ENCODE peak calls at places on chromosomes 16 and 17, in ten cellular contexts. One of them, this sample, is unnamed.

GRCh38 chr16:87806608-87807546 is 41.1 kb upstream of the KLHDC4 start:
- DNase-seq in H9: peak; percentile 49
- DNase-seq in naive thymus-derived CD4-positive, alpha-beta T cell: peak; percentile 64
- DNase-seq in right atrium auricular region: peak; percentile 76
- DNase-seq in ovary: peak; percentile 45
- DNase-seq in prostate gland: peak; percentile 24
- DNase-seq in HCT116: peak; percentile 77
- DNase-seq in IMR-90: peak; percentile 92
- DNase-seq in CD8-positive, alpha-beta memory T cell: no peak
- DNase-seq in mucosa of descending colon: peak; percentile 70
- DNase-seq in this sample: peak; percentile 76

GRCh38 chr17:13222931-13223330 is 205.1 kb upstream of the ELAC2 start:
- DNase-seq in naive thymus-derived CD4-positive, alpha-beta T cell: no peak
- DNase-seq in prostate gland: no peak
- DNase-seq in H9: no peak
- DNase-seq in right atrium auricular region: no peak
- DNase-seq in ovary: no peak
- DNase-seq in HCT116: no peak
- DNase-seq in mucosa of descending colon: no peak
- DNase-seq in CD8-positive, alpha-beta memory T cell: no peak
- DNase-seq in IMR-90: no peak
- DNase-seq in this sample: no peak

GRCh38 chr16:87464691-87465300 is 28.0 kb downstream of the ZCCHC14 start:
- DNase-seq in mucosa of descending colon: peak; percentile 51
- DNase-seq in H9: no peak
- DNase-seq in ovary: peak; percentile 74
- DNase-seq in prostate gland: no peak
- DNase-seq in naive thymus-derived CD4-positive, alpha-beta T cell: no peak
- DNase-seq in IMR-90: peak; percentile 96
- DNase-seq in right atrium auricular region: peak; percentile 95
- DNase-seq in CD8-positive, alpha-beta memory T cell: no peak
- DNase-seq in HCT116: no peak
- DNase-seq in this sample: peak; percentile 67

GRCh38 chr16:31485571-31485970 is 2.6 kb downstream of the SLC5A2 start:
- DNase-seq in naive thymus-derived CD4-positive, alpha-beta T cell: no peak
- DNase-seq in IMR-90: no peak
- DNase-seq in mucosa of descending colon: no peak
- DNase-seq in prostate gland: no peak
- DNase-seq in CD8-positive, alpha-beta memory T cell: no peak
- DNase-seq in H9: no peak
- DNase-seq in ovary: peak; percentile 34
- DNase-seq in HCT116: no peak
- DNase-seq in right atrium auricular region: no peak
- DNase-seq in this sample: no peak

GRCh38 chr17:42340691-42341127 is 47.5 kb downstream of the STAT3 start:
- DNase-seq in HCT116: no peak
- DNase-seq in H9: no peak
- DNase-seq in CD8-positive, alpha-beta memory T cell: no peak
- DNase-seq in right atrium auricular region: no peak
- DNase-seq in naive thymus-derived CD4-positive, alpha-beta T cell: no peak
- DNase-seq in mucosa of descending colon: no peak
- DNase-seq in ovary: no peak
- DNase-seq in IMR-90: no peak
- DNase-seq in prostate gland: no peak
- DNase-seq in this sample: no peak

GRCh38 chr17:19021622-19022083 is 17.1 kb upstream of the FAM83G start:
- DNase-seq in naive thymus-derived CD4-positive, alpha-beta T cell: peak; percentile 36
- DNase-seq in mucosa of descending colon: peak; percentile 54
- DNase-seq in prostate gland: no peak
- DNase-seq in H9: peak; percentile 74
- DNase-seq in ovary: no peak
- DNase-seq in HCT116: no peak
- DNase-seq in right atrium auricular region: no peak
- DNase-seq in CD8-positive, alpha-beta memory T cell: peak; percentile 14
- DNase-seq in IMR-90: no peak
- DNase-seq in this sample: no peak

GRCh38 chr16:49491736-49492089 is 118.1 kb downstream of the C16orf78 start:
- DNase-seq in mucosa of descending colon: peak; percentile 30
- DNase-seq in ovary: peak; percentile 57
- DNase-seq in naive thymus-derived CD4-positive, alpha-beta T cell: no peak
- DNase-seq in CD8-positive, alpha-beta memory T cell: no peak
- DNase-seq in HCT116: peak; percentile 15
- DNase-seq in IMR-90: no peak
- DNase-seq in prostate gland: peak; percentile 59
- DNase-seq in H9: peak; percentile 91
- DNase-seq in right atrium auricular region: no peak
- DNase-seq in this sample: no peak

GRCh38 chr17:6086603-6087400 is 16.6 kb downstream of the WSCD1 start:
- DNase-seq in HCT116: no peak
- DNase-seq in IMR-90: no peak
- DNase-seq in mucosa of descending colon: no peak
- DNase-seq in ovary: no peak
- DNase-seq in naive thymus-derived CD4-positive, alpha-beta T cell: no peak
- DNase-seq in right atrium auricular region: no peak
- DNase-seq in prostate gland: no peak
- DNase-seq in CD8-positive, alpha-beta memory T cell: no peak
- DNase-seq in H9: no peak
- DNase-seq in this sample: no peak

GRCh38 chr17:77349976-77350830 is 209.4 kb downstream of the SEC14L1 start:
- DNase-seq in mucosa of descending colon: no peak
- DNase-seq in IMR-90: peak; percentile 86
- DNase-seq in naive thymus-derived CD4-positive, alpha-beta T cell: no peak
- DNase-seq in prostate gland: no peak
- DNase-seq in right atrium auricular region: peak; percentile 50
- DNase-seq in CD8-positive, alpha-beta memory T cell: no peak
- DNase-seq in HCT116: no peak
- DNase-seq in H9: no peak
- DNase-seq in ovary: no peak
- DNase-seq in this sample: peak; percentile 7

GRCh38 chr17:8867361-8867981 is at the start of gene PIK3R6:
- DNase-seq in IMR-90: no peak
- DNase-seq in mucosa of descending colon: no peak
- DNase-seq in right atrium auricular region: no peak
- DNase-seq in ovary: no peak
- DNase-seq in CD8-positive, alpha-beta memory T cell: no peak
- DNase-seq in naive thymus-derived CD4-positive, alpha-beta T cell: peak; percentile 16
- DNase-seq in HCT116: no peak
- DNase-seq in H9: peak; percentile 21
- DNase-seq in prostate gland: no peak
- DNase-seq in this sample: peak; percentile 47

GRCh38 chr17:8868529-8868951 is 1.1 kb upstream of the PIK3R6 start:
- DNase-seq in CD8-positive, alpha-beta memory T cell: no peak
- DNase-seq in prostate gland: no peak
- DNase-seq in ovary: no peak
- DNase-seq in HCT116: no peak
- DNase-seq in mucosa of descending colon: no peak
- DNase-seq in IMR-90: no peak
- DNase-seq in naive thymus-derived CD4-positive, alpha-beta T cell: no peak
- DNase-seq in right atrium auricular region: no peak
- DNase-seq in H9: no peak
- DNase-seq in this sample: no peak

GRCh38 chr17:8869416-8869815 is 1.9 kb upstream of the PIK3R6 start:
- DNase-seq in naive thymus-derived CD4-positive, alpha-beta T cell: no peak
- DNase-seq in H9: peak; percentile 15
- DNase-seq in prostate gland: no peak
- DNase-seq in right atrium auricular region: no peak
- DNase-seq in IMR-90: no peak
- DNase-seq in CD8-positive, alpha-beta memory T cell: no peak
- DNase-seq in mucosa of descending colon: no peak
- DNase-seq in ovary: no peak
- DNase-seq in HCT116: no peak
- DNase-seq in this sample: peak; percentile 40

GRCh38 chr17:8865811-8866210 is 1.7 kb downstream of the PIK3R6 start:
- DNase-seq in CD8-positive, alpha-beta memory T cell: no peak
- DNase-seq in H9: no peak
- DNase-seq in HCT116: no peak
- DNase-seq in IMR-90: no peak
- DNase-seq in ovary: no peak
- DNase-seq in mucosa of descending colon: no peak
- DNase-seq in prostate gland: no peak
- DNase-seq in right atrium auricular region: no peak
- DNase-seq in naive thymus-derived CD4-positive, alpha-beta T cell: no peak
- DNase-seq in this sample: no peak

GRCh38 chr17:8868092-8868491 is 618 bp upstream of the PIK3R6 start:
- DNase-seq in HCT116: no peak
- DNase-seq in ovary: no peak
- DNase-seq in naive thymus-derived CD4-positive, alpha-beta T cell: no peak
- DNase-seq in right atrium auricular region: no peak
- DNase-seq in IMR-90: no peak
- DNase-seq in mucosa of descending colon: no peak
- DNase-seq in prostate gland: no peak
- DNase-seq in CD8-positive, alpha-beta memory T cell: no peak
- DNase-seq in H9: no peak
- DNase-seq in this sample: no peak
- H3K4me1 ChIP-seq in HCT116: no peaks in the 10 kb centered on the region
- H3K4me1 ChIP-seq in ovary: no peaks in the 10 kb centered on the region
- H3K4me1 ChIP-seq in naive thymus-derived CD4-positive, alpha-beta T cell: peaks cover 16% of the 10 kb centered on the region
- H3K4me1 ChIP-seq in right atrium auricular region: no peaks in the 10 kb centered on the region
- H3K4me1 ChIP-seq in IMR-90: no peaks in the 10 kb centered on the region
- H3K4me1 ChIP-seq in mucosa of descending colon: no peaks in the 10 kb centered on the region
- H3K4me1 ChIP-seq in prostate gland: no peaks in the 10 kb centered on the region
- H3K4me1 ChIP-seq in CD8-positive, alpha-beta memory T cell: peaks cover 21% of the 10 kb centered on the region
- H3K4me1 ChIP-seq in H9: no peaks in the 10 kb centered on the region
- H3K4me1 ChIP-seq in this sample: no peaks in the 10 kb centered on the region

GRCh38 chr17:82278308-82278707 is 4.8 kb upstream of the CSNK1D start:
- DNase-seq in CD8-positive, alpha-beta memory T cell: no peak
- DNase-seq in IMR-90: no peak
- DNase-seq in right atrium auricular region: no peak
- DNase-seq in naive thymus-derived CD4-positive, alpha-beta T cell: no peak
- DNase-seq in prostate gland: no peak
- DNase-seq in mucosa of descending colon: no peak
- DNase-seq in ovary: no peak
- DNase-seq in HCT116: no peak
- DNase-seq in H9: no peak
- DNase-seq in this sample: no peak
- H3K4me1 ChIP-seq in CD8-positive, alpha-beta memory T cell: peaks cover 24% of the 10 kb centered on the region
- H3K4me1 ChIP-seq in IMR-90: peaks cover 21% of the 10 kb centered on the region
- H3K4me1 ChIP-seq in right atrium auricular region: no peaks in the 10 kb centered on the region
- H3K4me1 ChIP-seq in naive thymus-derived CD4-positive, alpha-beta T cell: peaks cover 6% of the 10 kb centered on the region
- H3K4me1 ChIP-seq in prostate gland: peaks cover 8% of the 10 kb centered on the region
- H3K4me1 ChIP-seq in mucosa of descending colon: peaks cover 20% of the 10 kb centered on the region
- H3K4me1 ChIP-seq in ovary: no peaks in the 10 kb centered on the region
- H3K4me1 ChIP-seq in HCT116: peaks cover 31% of the 10 kb centered on the region
- H3K4me1 ChIP-seq in H9: peaks cover 3% of the 10 kb centered on the region
- H3K4me1 ChIP-seq in this sample: no peaks in the 10 kb centered on the region

GRCh38 chr17:1724869-1725641 is 551 bp downstream of the WDR81 start:
- DNase-seq in ovary: no peak
- DNase-seq in right atrium auricular region: no peak
- DNase-seq in IMR-90: no peak
- DNase-seq in mucosa of descending colon: no peak
- DNase-seq in CD8-positive, alpha-beta memory T cell: no peak
- DNase-seq in naive thymus-derived CD4-positive, alpha-beta T cell: no peak
- DNase-seq in prostate gland: no peak
- DNase-seq in HCT116: no peak
- DNase-seq in H9: no peak
- DNase-seq in this sample: no peak
- H3K4me1 ChIP-seq in ovary: peaks cover 13% of the 10 kb centered on the region
- H3K4me1 ChIP-seq in right atrium auricular region: no peaks in the 10 kb centered on the region
- H3K4me1 ChIP-seq in IMR-90: peaks cover 11% of the 10 kb centered on the region
- H3K4me1 ChIP-seq in mucosa of descending colon: peaks cover 33% of the 10 kb centered on the region
- H3K4me1 ChIP-seq in CD8-positive, alpha-beta memory T cell: peaks cover 42% of the 10 kb centered on the region
- H3K4me1 ChIP-seq in naive thymus-derived CD4-positive, alpha-beta T cell: peaks cover 33% of the 10 kb centered on the region
- H3K4me1 ChIP-seq in prostate gland: peaks cover 4% of the 10 kb centered on the region
- H3K4me1 ChIP-seq in HCT116: peaks cover 22% of the 10 kb centered on the region
- H3K4me1 ChIP-seq in H9: no peaks in the 10 kb centered on the region
- H3K4me1 ChIP-seq in this sample: peaks cover 4% of the 10 kb centered on the region

GRCh38 chr16:14102925-14103720 is 32.0 kb downstream of the MRTFB start:
- DNase-seq in H9: no peak
- DNase-seq in CD8-positive, alpha-beta memory T cell: no peak
- DNase-seq in right atrium auricular region: no peak
- DNase-seq in prostate gland: no peak
- DNase-seq in HCT116: no peak
- DNase-seq in mucosa of descending colon: no peak
- DNase-seq in IMR-90: no peak
- DNase-seq in ovary: no peak
- DNase-seq in naive thymus-derived CD4-positive, alpha-beta T cell: no peak
- DNase-seq in this sample: no peak

GRCh38 chr16:14104066-14104465 is 32.9 kb downstream of the MRTFB start:
- DNase-seq in HCT116: no peak
- DNase-seq in mucosa of descending colon: no peak
- DNase-seq in naive thymus-derived CD4-positive, alpha-beta T cell: no peak
- DNase-seq in ovary: no peak
- DNase-seq in prostate gland: no peak
- DNase-seq in H9: no peak
- DNase-seq in CD8-positive, alpha-beta memory T cell: no peak
- DNase-seq in right atrium auricular region: no peak
- DNase-seq in IMR-90: no peak
- DNase-seq in this sample: no peak

GRCh38 chr16:14106961-14107360 is 35.8 kb downstream of the MRTFB start:
- DNase-seq in mucosa of descending colon: no peak
- DNase-seq in IMR-90: no peak
- DNase-seq in prostate gland: no peak
- DNase-seq in right atrium auricular region: no peak
- DNase-seq in CD8-positive, alpha-beta memory T cell: no peak
- DNase-seq in HCT116: no peak
- DNase-seq in H9: no peak
- DNase-seq in ovary: no peak
- DNase-seq in naive thymus-derived CD4-positive, alpha-beta T cell: no peak
- DNase-seq in this sample: no peak

GRCh38 chr16:14106457-14106856 is 35.3 kb downstream of the MRTFB start:
- DNase-seq in HCT116: no peak
- DNase-seq in ovary: no peak
- DNase-seq in right atrium auricular region: no peak
- DNase-seq in CD8-positive, alpha-beta memory T cell: no peak
- DNase-seq in IMR-90: peak; percentile 40
- DNase-seq in H9: no peak
- DNase-seq in mucosa of descending colon: no peak
- DNase-seq in prostate gland: no peak
- DNase-seq in naive thymus-derived CD4-positive, alpha-beta T cell: no peak
- DNase-seq in this sample: no peak

DNA sequence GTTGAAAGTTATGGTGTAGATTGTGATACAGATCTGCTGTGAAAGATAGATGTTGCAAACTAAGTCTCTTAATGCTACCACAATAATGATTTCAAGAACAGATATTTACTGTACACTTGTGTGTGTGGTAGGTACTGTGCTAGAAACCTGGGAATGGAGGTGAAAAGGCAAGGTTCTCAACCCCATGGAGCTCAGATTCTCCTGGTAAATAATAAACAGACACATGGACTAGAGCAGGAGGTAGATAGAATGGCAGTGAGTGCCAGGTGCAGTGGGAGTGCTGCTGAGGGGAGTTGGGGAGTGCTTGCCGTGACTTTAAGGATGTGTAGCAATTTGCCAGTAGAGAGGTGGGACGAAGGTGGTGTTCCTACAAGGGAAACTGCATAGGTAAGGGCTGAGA is 34.9 kb downstream of the MRTFB start:
- DNase-seq in HCT116: no peak
- DNase-seq in naive thymus-derived CD4-positive, alpha-beta T cell: no peak
- DNase-seq in CD8-positive, alpha-beta memory T cell: no peak
- DNase-seq in IMR-90: no peak
- DNase-seq in prostate gland: no peak
- DNase-seq in mucosa of descending colon: no peak
- DNase-seq in H9: no peak
- DNase-seq in ovary: no peak
- DNase-seq in right atrium auricular region: no peak
- DNase-seq in this sample: no peak
- H3K4me1 ChIP-seq in HCT116: peaks cover 13% of the 10 kb centered on the region
- H3K4me1 ChIP-seq in naive thymus-derived CD4-positive, alpha-beta T cell: peaks cover 12% of the 10 kb centered on the region
- H3K4me1 ChIP-seq in CD8-positive, alpha-beta memory T cell: peaks cover 13% of the 10 kb centered on the region
- H3K4me1 ChIP-seq in IMR-90: peaks cover 12% of the 10 kb centered on the region
- H3K4me1 ChIP-seq in prostate gland: no peaks in the 10 kb centered on the region
- H3K4me1 ChIP-seq in mucosa of descending colon: peaks cover 37% of the 10 kb centered on the region
- H3K4me1 ChIP-seq in H9: no peaks in the 10 kb centered on the region
- H3K4me1 ChIP-seq in ovary: peaks cover 10% of the 10 kb centered on the region
- H3K4me1 ChIP-seq in right atrium auricular region: no peaks in the 10 kb centered on the region
- H3K4me1 ChIP-seq in this sample: peaks cover 38% of the 10 kb centered on the region

GRCh38 chr16:80454802-80455201 is 86.0 kb upstream of the DYNLRB2 start:
- DNase-seq in HCT116: no peak
- DNase-seq in H9: no peak
- DNase-seq in mucosa of descending colon: no peak
- DNase-seq in naive thymus-derived CD4-positive, alpha-beta T cell: no peak
- DNase-seq in CD8-positive, alpha-beta memory T cell: no peak
- DNase-seq in IMR-90: no peak
- DNase-seq in ovary: no peak
- DNase-seq in prostate gland: no peak
- DNase-seq in right atrium auricular region: no peak
- DNase-seq in this sample: no peak
- H3K4me1 ChIP-seq in HCT116: no peaks in the 10 kb centered on the region
- H3K4me1 ChIP-seq in H9: no peaks in the 10 kb centered on the region
- H3K4me1 ChIP-seq in mucosa of descending colon: no peaks in the 10 kb centered on the region
- H3K4me1 ChIP-seq in naive thymus-derived CD4-positive, alpha-beta T cell: no peaks in the 10 kb centered on the region
- H3K4me1 ChIP-seq in CD8-positive, alpha-beta memory T cell: no peaks in the 10 kb centered on the region
- H3K4me1 ChIP-seq in IMR-90: no peaks in the 10 kb centered on the region
- H3K4me1 ChIP-seq in ovary: peaks cover 5% of the 10 kb centered on the region
- H3K4me1 ChIP-seq in prostate gland: no peaks in the 10 kb centered on the region
- H3K4me1 ChIP-seq in right atrium auricular region: no peaks in the 10 kb centered on the region
- H3K4me1 ChIP-seq in this sample: no peaks in the 10 kb centered on the region